ENCODE peak calls at places on chromosomes 7 and 10, in five cellular contexts. One of them, this sample, is unnamed.

GRCh38 chr7:80781561-80781979 is 137.3 kb downstream of the SEMA3C start:
- DNase-seq in PC-9: peak; percentile 81
- DNase-seq in stomach: peak; percentile 46
- DNase-seq in pancreas: no peak
- DNase-seq in epithelial cell of esophagus: peak; percentile 68
- DNase-seq in this sample: no peak

GRCh38 chr7:94043299-94043698 is 39.1 kb upstream of the BET1 start:
- DNase-seq in epithelial cell of esophagus: peak; percentile 89
- DNase-seq in stomach: no peak
- DNase-seq in pancreas: no peak
- DNase-seq in PC-9: no peak
- DNase-seq in this sample: no peak

GRCh38 chr10:101272229-101272868 is 43.1 kb upstream of the LBX1 start:
- DNase-seq in PC-9: peak; percentile 58
- DNase-seq in pancreas: peak; percentile 61
- DNase-seq in stomach: peak; percentile 66
- DNase-seq in epithelial cell of esophagus: peak; percentile 70
- DNase-seq in this sample: peak; percentile 86

GRCh38 chr10:11813855-11814557 is 9.2 kb upstream of the PROSER2 start:
- DNase-seq in stomach: no peak
- DNase-seq in pancreas: no peak
- DNase-seq in epithelial cell of esophagus: peak; percentile 63
- DNase-seq in PC-9: no peak
- DNase-seq in this sample: no peak

GRCh38 chr7:107150375-107151073 is 18.3 kb upstream of the HBP1 start:
- DNase-seq in pancreas: peak; percentile 62
- DNase-seq in stomach: peak; percentile 83
- DNase-seq in PC-9: peak; percentile 70
- DNase-seq in epithelial cell of esophagus: peak; percentile 75
- DNase-seq in this sample: no peak

GRCh38 chr7:74027683-74028320 is at the start of gene ELN:
- DNase-seq in PC-9: no peak
- DNase-seq in stomach: peak; percentile 61
- DNase-seq in epithelial cell of esophagus: no peak
- DNase-seq in pancreas: peak; percentile 80
- DNase-seq in this sample: no peak

GRCh38 chr10:68871731-68872342 is 29.3 kb upstream of the DDX50 start:
- DNase-seq in stomach: no peak
- DNase-seq in pancreas: no peak
- DNase-seq in epithelial cell of esophagus: peak; percentile 33
- DNase-seq in PC-9: no peak
- DNase-seq in this sample: no peak

GRCh38 chr7:47507514-47507913 is 74.4 kb downstream of the TNS3 start:
- DNase-seq in epithelial cell of esophagus: no peak
- DNase-seq in stomach: no peak
- DNase-seq in pancreas: no peak
- DNase-seq in PC-9: no peak
- DNase-seq in this sample: no peak

GRCh38 chr7:27082171-27082570 is 13.6 kb downstream of the HOXA1 start:
- DNase-seq in epithelial cell of esophagus: peak; percentile 62
- DNase-seq in pancreas: no peak
- DNase-seq in PC-9: peak; percentile 48
- DNase-seq in stomach: no peak
- DNase-seq in this sample: no peak

GRCh38 chr10:133274751-133275682 is 1.7 kb downstream of the ADAM8 start:
- DNase-seq in pancreas: no peak
- DNase-seq in stomach: peak; percentile 53
- DNase-seq in epithelial cell of esophagus: peak; percentile 90
- DNase-seq in PC-9: peak; percentile 54
- DNase-seq in this sample: no peak

DNA sequence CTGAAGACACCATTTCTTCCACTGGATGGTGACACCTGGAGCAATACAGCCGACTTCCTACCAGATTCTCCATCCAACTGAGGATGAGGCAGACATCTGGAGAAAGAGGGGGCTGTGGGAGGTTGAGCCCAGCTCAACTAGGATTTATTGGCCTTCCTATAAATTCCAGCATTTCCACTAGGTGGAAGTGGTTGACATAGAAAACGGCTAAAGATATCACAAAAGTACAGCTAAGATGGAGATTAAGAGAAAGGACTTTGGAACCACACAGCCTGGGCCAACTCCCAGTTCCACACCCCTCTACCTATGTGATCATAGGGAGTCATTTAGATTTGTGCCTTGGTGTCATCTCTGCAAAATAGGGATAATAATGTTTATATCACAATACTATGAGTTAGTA is 61.3 kb upstream of the CAV2 start:
- DNase-seq in epithelial cell of esophagus: no peak
- DNase-seq in pancreas: no peak
- DNase-seq in stomach: peak; percentile 33
- DNase-seq in PC-9: no peak
- DNase-seq in this sample: no peak
- TF ChIP-seq CTCF in epithelial cell of esophagus: no peak
- TF ChIP-seq CTCF in pancreas: no peak
- TF ChIP-seq CTCF in stomach: no peak
- TF ChIP-seq CTCF in PC-9: no peak
- TF ChIP-seq CTCF in this sample: peak; percentile 43

DNA sequence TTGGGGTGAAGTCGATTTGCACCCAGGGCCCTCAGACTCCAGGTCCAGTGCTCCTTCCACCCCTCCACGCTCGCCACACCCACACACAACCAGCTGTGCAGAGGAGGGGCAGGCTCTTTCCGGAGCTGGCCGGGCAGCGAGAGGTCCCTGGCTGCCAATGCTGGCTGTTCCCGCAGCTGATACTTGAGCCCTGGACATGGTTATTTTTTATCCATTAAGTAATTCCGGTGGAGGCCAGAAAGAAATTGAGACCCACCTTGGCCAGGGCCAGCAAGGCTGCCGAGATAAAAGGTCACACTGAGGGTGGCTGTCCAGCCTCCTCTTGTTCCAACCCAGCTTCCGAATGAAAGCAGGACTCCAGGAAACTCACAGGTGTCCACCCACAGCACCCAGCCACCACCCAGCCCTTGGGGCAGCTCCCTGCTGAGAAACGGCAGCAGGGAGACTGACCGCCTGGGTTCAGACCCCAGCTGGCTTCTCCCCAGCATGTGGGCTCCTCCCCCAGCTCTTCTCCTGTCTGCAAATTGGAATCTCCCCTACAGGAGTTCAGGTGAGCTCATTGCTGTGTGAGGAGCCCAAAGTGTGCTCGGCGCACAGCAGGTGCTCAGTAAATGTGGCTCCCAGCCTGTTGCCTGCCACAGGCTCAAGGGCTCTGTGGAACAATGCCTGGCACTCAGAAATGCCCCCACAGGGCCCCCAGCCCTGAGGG is 77.8 kb downstream of the PDGFA start:
- DNase-seq in PC-9: peak; percentile 50
- DNase-seq in stomach: no peak
- DNase-seq in pancreas: no peak
- DNase-seq in epithelial cell of esophagus: no peak
- DNase-seq in this sample: no peak
- TF ChIP-seq CTCF in PC-9: no peak
- TF ChIP-seq CTCF in stomach: no peak
- TF ChIP-seq CTCF in pancreas: no peak
- TF ChIP-seq CTCF in epithelial cell of esophagus: no peak
- TF ChIP-seq CTCF in this sample: no peak

GRCh38 chr7:108454674-108455523 is 1.3 kb downstream of the NRCAM start:
- DNase-seq in pancreas: peak; percentile 46
- DNase-seq in epithelial cell of esophagus: peak; percentile 17
- DNase-seq in PC-9: peak; percentile 39
- DNase-seq in stomach: no peak
- DNase-seq in this sample: no peak
- TF ChIP-seq CTCF in pancreas: no peak
- TF ChIP-seq CTCF in epithelial cell of esophagus: no peak
- TF ChIP-seq CTCF in PC-9: no peak
- TF ChIP-seq CTCF in stomach: no peak
- TF ChIP-seq CTCF in this sample: peak; percentile 25

DNA sequence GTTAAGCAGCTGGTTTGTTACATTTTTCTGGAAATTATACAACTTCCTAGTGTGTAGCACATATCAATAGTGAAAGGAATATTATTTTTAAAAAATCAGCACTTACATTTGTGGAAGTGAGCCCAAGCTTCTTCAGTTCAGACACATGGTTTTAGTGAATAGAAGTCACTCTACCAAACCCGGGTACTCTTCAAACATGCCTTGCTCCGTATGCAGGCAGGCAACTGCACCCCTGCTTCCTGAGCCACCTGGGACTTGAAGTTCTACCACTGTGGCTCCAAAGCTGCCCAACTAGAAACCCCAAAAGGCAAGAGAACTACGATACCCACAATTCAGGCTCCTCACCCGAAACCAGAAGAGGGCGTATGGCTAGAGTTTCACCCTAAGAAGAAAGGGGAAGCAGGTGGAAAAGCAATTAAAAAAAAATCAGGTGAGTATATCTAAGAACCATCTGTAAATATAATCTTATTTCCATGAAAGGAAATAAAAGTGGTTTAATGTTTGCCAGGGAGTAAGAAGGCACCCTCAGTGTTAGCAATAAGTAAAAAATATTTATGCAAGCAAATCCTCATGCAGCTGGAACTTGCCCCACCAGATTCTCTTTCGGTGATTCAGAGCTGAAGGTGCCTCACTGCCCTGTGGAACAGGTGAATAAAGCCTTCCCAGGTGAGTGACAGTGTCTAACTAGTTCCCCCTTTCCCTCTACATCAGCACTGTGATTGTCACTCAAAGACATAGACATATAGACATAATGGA is at the start of gene MACC1:
- DNase-seq in stomach: peak; percentile 78
- DNase-seq in pancreas: peak; percentile 71
- DNase-seq in PC-9: peak; percentile 88
- DNase-seq in epithelial cell of esophagus: peak; percentile 97
- DNase-seq in this sample: no peak
- TF ChIP-seq CTCF in stomach: peak; percentile 24
- TF ChIP-seq CTCF in pancreas: no peak
- TF ChIP-seq CTCF in PC-9: peak; percentile 79
- TF ChIP-seq CTCF in epithelial cell of esophagus: peak; percentile 68
- TF ChIP-seq CTCF in this sample: no peak

GRCh38 chr10:110353244-110354119 is 48.8 kb upstream of the SMNDC1 start:
- DNase-seq in PC-9: no peak
- DNase-seq in stomach: no peak
- DNase-seq in epithelial cell of esophagus: peak; percentile 96
- DNase-seq in pancreas: no peak
- DNase-seq in this sample: no peak
- TF ChIP-seq CTCF in PC-9: no peak
- TF ChIP-seq CTCF in stomach: no peak
- TF ChIP-seq CTCF in epithelial cell of esophagus: peak; percentile 47
- TF ChIP-seq CTCF in pancreas: no peak
- TF ChIP-seq CTCF in this sample: no peak